ENCODE peak calls at places on chromosomes 5 and 9, in nine cellular contexts. One of them, this sample, is unnamed.

GRCh38 chr5:146409081-146409671 is 38.0 kb upstream of the TCERG1 start:
- ATAC-seq in heart left ventricle: no peak
- ATAC-seq in pancreas: no peak
- ATAC-seq in right cardiac atrium: no peak
- ATAC-seq in T-cell: no peak
- ATAC-seq in A549: peak
- ATAC-seq in lower lobe of right lung: no peak
- ATAC-seq in CD8-positive, alpha-beta T cell: no peak
- ATAC-seq in naive thymus-derived CD8-positive, alpha-beta T cell: no peak
- ATAC-seq in this sample: peak

GRCh38 chr5:50580506-50580905 is 85.9 kb upstream of the PARP8 start:
- ATAC-seq in naive thymus-derived CD8-positive, alpha-beta T cell: no peak
- ATAC-seq in pancreas: no peak
- ATAC-seq in right cardiac atrium: no peak
- ATAC-seq in lower lobe of right lung: no peak
- ATAC-seq in T-cell: no peak
- ATAC-seq in CD8-positive, alpha-beta T cell: no peak
- ATAC-seq in A549: no peak
- ATAC-seq in heart left ventricle: no peak
- ATAC-seq in this sample: no peak

GRCh38 chr5:134533115-134533815 is 7.8 kb downstream of the JADE2 start:
- ATAC-seq in right cardiac atrium: peak
- ATAC-seq in pancreas: peak
- ATAC-seq in T-cell: no peak
- ATAC-seq in CD8-positive, alpha-beta T cell: no peak
- ATAC-seq in lower lobe of right lung: peak
- ATAC-seq in naive thymus-derived CD8-positive, alpha-beta T cell: no peak
- ATAC-seq in heart left ventricle: peak
- ATAC-seq in A549: no peak
- ATAC-seq in this sample: no peak

GRCh38 chr5:138352071-138352721 is at the start of gene KDM3B:
- ATAC-seq in lower lobe of right lung: peak
- ATAC-seq in T-cell: peak
- ATAC-seq in CD8-positive, alpha-beta T cell: peak
- ATAC-seq in A549: peak
- ATAC-seq in naive thymus-derived CD8-positive, alpha-beta T cell: peak
- ATAC-seq in right cardiac atrium: peak
- ATAC-seq in heart left ventricle: peak
- ATAC-seq in pancreas: peak
- ATAC-seq in this sample: peak

GRCh38 chr5:169272111-169272510 is 28.8 kb downstream of the SLIT3 start:
- ATAC-seq in pancreas: no peak
- ATAC-seq in T-cell: no peak
- ATAC-seq in lower lobe of right lung: no peak
- ATAC-seq in naive thymus-derived CD8-positive, alpha-beta T cell: no peak
- ATAC-seq in A549: no peak
- ATAC-seq in CD8-positive, alpha-beta T cell: no peak
- ATAC-seq in heart left ventricle: no peak
- ATAC-seq in right cardiac atrium: no peak
- ATAC-seq in this sample: no peak

GRCh38 chr5:98402130-98402529 is 371.3 kb upstream of the RGMB start:
- ATAC-seq in T-cell: no peak
- ATAC-seq in pancreas: no peak
- ATAC-seq in naive thymus-derived CD8-positive, alpha-beta T cell: no peak
- ATAC-seq in lower lobe of right lung: no peak
- ATAC-seq in CD8-positive, alpha-beta T cell: no peak
- ATAC-seq in right cardiac atrium: no peak
- ATAC-seq in heart left ventricle: no peak
- ATAC-seq in A549: no peak
- ATAC-seq in this sample: no peak

GRCh38 chr5:1910081-1910760 is 27.5 kb upstream of the IRX4 start:
- ATAC-seq in CD8-positive, alpha-beta T cell: no peak
- ATAC-seq in T-cell: no peak
- ATAC-seq in pancreas: no peak
- ATAC-seq in right cardiac atrium: no peak
- ATAC-seq in lower lobe of right lung: no peak
- ATAC-seq in heart left ventricle: no peak
- ATAC-seq in naive thymus-derived CD8-positive, alpha-beta T cell: no peak
- ATAC-seq in A549: no peak
- ATAC-seq in this sample: peak

GRCh38 chr9:122141671-122142070 is 17.9 kb downstream of the NDUFA8 start:
- ATAC-seq in A549: no peak
- ATAC-seq in pancreas: no peak
- ATAC-seq in right cardiac atrium: no peak
- ATAC-seq in T-cell: no peak
- ATAC-seq in CD8-positive, alpha-beta T cell: no peak
- ATAC-seq in lower lobe of right lung: no peak
- ATAC-seq in heart left ventricle: peak
- ATAC-seq in naive thymus-derived CD8-positive, alpha-beta T cell: no peak
- ATAC-seq in this sample: no peak

GRCh38 chr9:121744002-121744686 is 92.7 kb downstream of the DAB2IP start:
- ATAC-seq in A549: peak
- ATAC-seq in CD8-positive, alpha-beta T cell: peak
- ATAC-seq in right cardiac atrium: peak
- ATAC-seq in pancreas: peak
- ATAC-seq in naive thymus-derived CD8-positive, alpha-beta T cell: peak
- ATAC-seq in T-cell: no peak
- ATAC-seq in heart left ventricle: peak
- ATAC-seq in lower lobe of right lung: peak
- ATAC-seq in this sample: peak

GRCh38 chr5:172165465-172165864 is 22.6 kb downstream of the STK10 start:
- ATAC-seq in pancreas: no peak
- ATAC-seq in A549: no peak
- ATAC-seq in naive thymus-derived CD8-positive, alpha-beta T cell: no peak
- ATAC-seq in T-cell: no peak
- ATAC-seq in right cardiac atrium: no peak
- ATAC-seq in lower lobe of right lung: no peak
- ATAC-seq in CD8-positive, alpha-beta T cell: no peak
- ATAC-seq in heart left ventricle: no peak
- ATAC-seq in this sample: no peak

GRCh38 chr5:158816306-158816705 is 283.4 kb downstream of the EBF1 start:
- ATAC-seq in naive thymus-derived CD8-positive, alpha-beta T cell: no peak
- ATAC-seq in heart left ventricle: no peak
- ATAC-seq in pancreas: no peak
- ATAC-seq in CD8-positive, alpha-beta T cell: no peak
- ATAC-seq in lower lobe of right lung: no peak
- ATAC-seq in A549: no peak
- ATAC-seq in T-cell: no peak
- ATAC-seq in right cardiac atrium: no peak
- ATAC-seq in this sample: no peak

GRCh38 chr9:80387828-80388227 is 816.1 kb downstream of the TLE4 start:
- ATAC-seq in heart left ventricle: no peak
- ATAC-seq in A549: no peak
- ATAC-seq in T-cell: no peak
- ATAC-seq in CD8-positive, alpha-beta T cell: no peak
- ATAC-seq in naive thymus-derived CD8-positive, alpha-beta T cell: no peak
- ATAC-seq in right cardiac atrium: no peak
- ATAC-seq in pancreas: no peak
- ATAC-seq in lower lobe of right lung: no peak
- ATAC-seq in this sample: no peak

GRCh38 chr5:150104550-150104870 is 18.2 kb upstream of the CSF1R start:
- ATAC-seq in heart left ventricle: no peak
- ATAC-seq in CD8-positive, alpha-beta T cell: no peak
- ATAC-seq in naive thymus-derived CD8-positive, alpha-beta T cell: no peak
- ATAC-seq in right cardiac atrium: no peak
- ATAC-seq in lower lobe of right lung: no peak
- ATAC-seq in pancreas: no peak
- ATAC-seq in T-cell: no peak
- ATAC-seq in A549: no peak
- ATAC-seq in this sample: no peak

GRCh38 chr9:13900449-13900848 is 413.5 kb downstream of the NFIB start:
- ATAC-seq in A549: no peak
- ATAC-seq in pancreas: no peak
- ATAC-seq in T-cell: no peak
- ATAC-seq in naive thymus-derived CD8-positive, alpha-beta T cell: no peak
- ATAC-seq in heart left ventricle: no peak
- ATAC-seq in lower lobe of right lung: no peak
- ATAC-seq in CD8-positive, alpha-beta T cell: no peak
- ATAC-seq in right cardiac atrium: no peak
- ATAC-seq in this sample: peak

GRCh38 chr9:81499021-81499454 is 190.3 kb downstream of the TLE1 start:
- ATAC-seq in naive thymus-derived CD8-positive, alpha-beta T cell: no peak
- ATAC-seq in heart left ventricle: peak
- ATAC-seq in lower lobe of right lung: no peak
- ATAC-seq in T-cell: no peak
- ATAC-seq in pancreas: no peak
- ATAC-seq in A549: no peak
- ATAC-seq in CD8-positive, alpha-beta T cell: no peak
- ATAC-seq in right cardiac atrium: peak
- ATAC-seq in this sample: no peak

GRCh38 chr5:54390015-54390414 is 65.5 kb upstream of the HSPB3 start:
- ATAC-seq in lower lobe of right lung: no peak
- ATAC-seq in CD8-positive, alpha-beta T cell: no peak
- ATAC-seq in naive thymus-derived CD8-positive, alpha-beta T cell: no peak
- ATAC-seq in T-cell: no peak
- ATAC-seq in A549: peak
- ATAC-seq in heart left ventricle: peak
- ATAC-seq in right cardiac atrium: no peak
- ATAC-seq in pancreas: peak
- ATAC-seq in this sample: peak

GRCh38 chr5:34055671-34056070 is 12.7 kb upstream of the C1QTNF3 start:
- ATAC-seq in pancreas: no peak
- ATAC-seq in naive thymus-derived CD8-positive, alpha-beta T cell: no peak
- ATAC-seq in heart left ventricle: no peak
- ATAC-seq in A549: no peak
- ATAC-seq in right cardiac atrium: no peak
- ATAC-seq in lower lobe of right lung: no peak
- ATAC-seq in T-cell: no peak
- ATAC-seq in CD8-positive, alpha-beta T cell: no peak
- ATAC-seq in this sample: no peak

GRCh38 chr5:148810821-148811220 is 15.6 kb upstream of the ADRB2 start:
- ATAC-seq in naive thymus-derived CD8-positive, alpha-beta T cell: no peak
- ATAC-seq in heart left ventricle: no peak
- ATAC-seq in pancreas: no peak
- ATAC-seq in A549: no peak
- ATAC-seq in T-cell: no peak
- ATAC-seq in right cardiac atrium: no peak
- ATAC-seq in CD8-positive, alpha-beta T cell: no peak
- ATAC-seq in lower lobe of right lung: no peak
- ATAC-seq in this sample: no peak

GRCh38 chr5:103461223-103461622 is 101.4 kb downstream of the NUDT12 start:
- ATAC-seq in lower lobe of right lung: no peak
- ATAC-seq in right cardiac atrium: no peak
- ATAC-seq in A549: no peak
- ATAC-seq in pancreas: no peak
- ATAC-seq in T-cell: no peak
- ATAC-seq in CD8-positive, alpha-beta T cell: no peak
- ATAC-seq in naive thymus-derived CD8-positive, alpha-beta T cell: no peak
- ATAC-seq in heart left ventricle: no peak
- ATAC-seq in this sample: no peak

GRCh38 chr5:73633060-73633459 is 7.1 kb downstream of the ARHGEF28 start:
- ATAC-seq in naive thymus-derived CD8-positive, alpha-beta T cell: no peak
- ATAC-seq in lower lobe of right lung: no peak
- ATAC-seq in A549: peak
- ATAC-seq in CD8-positive, alpha-beta T cell: no peak
- ATAC-seq in pancreas: no peak
- ATAC-seq in right cardiac atrium: no peak
- ATAC-seq in T-cell: no peak
- ATAC-seq in heart left ventricle: no peak
- ATAC-seq in this sample: no peak

GRCh38 chr9:109846781-109847180 is 66.8 kb downstream of the PALM2AKAP2 start:
- ATAC-seq in CD8-positive, alpha-beta T cell: no peak
- ATAC-seq in naive thymus-derived CD8-positive, alpha-beta T cell: no peak
- ATAC-seq in T-cell: no peak
- ATAC-seq in pancreas: no peak
- ATAC-seq in lower lobe of right lung: no peak
- ATAC-seq in heart left ventricle: no peak
- ATAC-seq in A549: no peak
- ATAC-seq in right cardiac atrium: no peak
- ATAC-seq in this sample: no peak

GRCh38 chr5:157213527-157214243 is 33.0 kb downstream of the ITK start:
- ATAC-seq in lower lobe of right lung: no peak
- ATAC-seq in heart left ventricle: no peak
- ATAC-seq in right cardiac atrium: no peak
- ATAC-seq in CD8-positive, alpha-beta T cell: no peak
- ATAC-seq in T-cell: no peak
- ATAC-seq in A549: no peak
- ATAC-seq in pancreas: no peak
- ATAC-seq in naive thymus-derived CD8-positive, alpha-beta T cell: peak
- ATAC-seq in this sample: no peak

GRCh38 chr9:128383791-128384190 is 12.6 kb downstream of the URM1 start:
- ATAC-seq in CD8-positive, alpha-beta T cell: no peak
- ATAC-seq in naive thymus-derived CD8-positive, alpha-beta T cell: no peak
- ATAC-seq in heart left ventricle: no peak
- ATAC-seq in A549: no peak
- ATAC-seq in pancreas: peak
- ATAC-seq in T-cell: no peak
- ATAC-seq in lower lobe of right lung: no peak
- ATAC-seq in right cardiac atrium: no peak
- ATAC-seq in this sample: no peak

GRCh38 chr9:137916540-137916939 is 39.0 kb downstream of the CACNA1B start:
- ATAC-seq in naive thymus-derived CD8-positive, alpha-beta T cell: no peak
- ATAC-seq in CD8-positive, alpha-beta T cell: no peak
- ATAC-seq in T-cell: no peak
- ATAC-seq in right cardiac atrium: no peak
- ATAC-seq in A549: no peak
- ATAC-seq in pancreas: no peak
- ATAC-seq in heart left ventricle: no peak
- ATAC-seq in lower lobe of right lung: no peak
- ATAC-seq in this sample: no peak

GRCh38 chr5:41252036-41252435 is 38.7 kb upstream of the C6 start:
- ATAC-seq in A549: no peak
- ATAC-seq in CD8-positive, alpha-beta T cell: no peak
- ATAC-seq in pancreas: no peak
- ATAC-seq in right cardiac atrium: no peak
- ATAC-seq in T-cell: no peak
- ATAC-seq in lower lobe of right lung: no peak
- ATAC-seq in heart left ventricle: no peak
- ATAC-seq in naive thymus-derived CD8-positive, alpha-beta T cell: no peak
- ATAC-seq in this sample: no peak